ENCODE peak calls at places on chromosomes 2 and 18, in four cellular contexts. J, B, Y and P are unnamed samples. For H3K27me3, the result is how much of the 10 kb centered on the place peaks cover.

GRCh38 chr2:57552885-57553284 is 493.7 kb upstream of the VRK2 start:
- DNase-seq in J (no peak), B (no peak), Y (no peak), P (no peak)

GRCh38 chr2:140804682-140805235 is 1326.1 kb downstream of the LRP1B start:
- DNase-seq in Y (no peak), B (no peak), J (no peak), P (no peak)

GRCh38 chr2:135182190-135182589 is 130.1 kb downstream of the RAB3GAP1 start:
- DNase-seq in J (no peak), Y (no peak), B (no peak), P (no peak)

GRCh38 chr2:7766978-7767565 is 849.9 kb downstream of the RNF144A start:
- DNase-seq in Y (no peak), B (no peak), J (no peak), P (no peak)

GRCh38 chr2:207133862-207134519 is 31.8 kb downstream of the KLF7 start:
- DNase-seq in Y (peak), J (peak), B (no peak), P (no peak)

GRCh38 chr18:5546660-5547059 is 2.9 kb upstream of the EPB41L3 start:
- DNase-seq in Y (peak), J (peak), B (no peak), P (no peak)

GRCh38 chr2:239882335-239882734 is 142.8 kb downstream of the NDUFA10 start:
- DNase-seq in Y (peak), B (peak), J (peak), P (peak)

GRCh38 chr18:31876707-31877106 is 66.2 kb downstream of the TRAPPC8 start:
- DNase-seq in B (no peak), Y (no peak), J (no peak), P (no peak)

GRCh38 chr2:70647873-70648481 is 94.4 kb upstream of the TGFA start:
- DNase-seq in Y (peak), J (peak), B (peak), P (peak)

GRCh38 chr2:38806001-38806400 is 28.0 kb downstream of the GEMIN6 start:
- DNase-seq in B (no peak), Y (no peak), J (no peak), P (no peak)

GRCh38 chr2:32553829-32554432 is 73.9 kb upstream of the TTC27 start:
- DNase-seq in B (no peak), Y (no peak), J (peak), P (peak)

GRCh38 chr2:102365763-102366162 is 10.2 kb downstream of the IL18R1 start:
- DNase-seq in J (no peak), B (no peak), Y (no peak), P (no peak)

GRCh38 chr2:166375205-166375735 is 474 bp downstream of the SCN9A start:
- DNase-seq in B (no peak), Y (peak), J (peak), P (no peak)

GRCh38 chr2:33275689-33276444 is 200.6 kb upstream of the RASGRP3 start:
- DNase-seq in B (no peak), J (peak), Y (no peak), P (no peak)

GRCh38 chr2:68384485-68385107 is 19.5 kb downstream of the PLEK start:
- DNase-seq in Y (no peak), J (no peak), B (no peak), P (no peak)
- H3K27me3 ChIP-seq in Y (under half), J (under half), B (under half), P (under half)

DNA sequence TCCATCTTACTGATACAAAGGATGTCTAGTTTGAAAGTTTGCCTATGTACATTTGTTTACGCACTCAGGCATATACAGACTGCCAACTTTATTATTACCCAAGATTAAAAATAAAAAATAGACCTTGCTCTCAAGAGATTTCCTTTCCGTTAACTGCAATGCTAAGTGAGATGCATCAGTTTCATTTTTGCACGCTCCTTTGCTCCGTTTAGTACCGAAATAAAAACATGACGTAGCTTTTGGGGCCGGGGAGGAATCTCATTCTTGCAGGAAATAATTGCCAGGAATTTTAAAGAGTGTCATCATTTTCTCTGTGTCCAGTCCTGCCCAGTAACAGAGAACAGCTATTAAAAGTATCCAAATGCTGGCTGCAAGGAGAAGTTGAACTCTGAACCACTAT is 169.5 kb downstream of the SLC8A1 start:
- DNase-seq in B (no peak), J (peak), Y (no peak), P (no peak)
- H3K27me3 ChIP-seq in B (under half), J (under half), Y (under half), P (under half)

GRCh38 chr18:48122376-48122775 is 191.9 kb upstream of the SMAD2 start:
- DNase-seq in B (no peak), J (no peak), Y (no peak), P (no peak)
- H3K27me3 ChIP-seq in B (under half), J (under half), Y (under half), P (under half)

GRCh38 chr2:109347626-109348025 is 218.6 kb downstream of the SH3RF3 start:
- DNase-seq in J (no peak), B (no peak), Y (no peak), P (no peak)

GRCh38 chr2:109345091-109345490 is 216.1 kb downstream of the SH3RF3 start:
- DNase-seq in Y (no peak), J (no peak), B (no peak), P (no peak)

GRCh38 chr2:109346601-109347228 is 217.7 kb downstream of the SH3RF3 start:
- DNase-seq in J (no peak), B (no peak), Y (no peak), P (no peak)

GRCh38 chr2:109344270-109344805 is 215.3 kb downstream of the SH3RF3 start:
- DNase-seq in J (no peak), Y (no peak), B (no peak), P (no peak)

DNA sequence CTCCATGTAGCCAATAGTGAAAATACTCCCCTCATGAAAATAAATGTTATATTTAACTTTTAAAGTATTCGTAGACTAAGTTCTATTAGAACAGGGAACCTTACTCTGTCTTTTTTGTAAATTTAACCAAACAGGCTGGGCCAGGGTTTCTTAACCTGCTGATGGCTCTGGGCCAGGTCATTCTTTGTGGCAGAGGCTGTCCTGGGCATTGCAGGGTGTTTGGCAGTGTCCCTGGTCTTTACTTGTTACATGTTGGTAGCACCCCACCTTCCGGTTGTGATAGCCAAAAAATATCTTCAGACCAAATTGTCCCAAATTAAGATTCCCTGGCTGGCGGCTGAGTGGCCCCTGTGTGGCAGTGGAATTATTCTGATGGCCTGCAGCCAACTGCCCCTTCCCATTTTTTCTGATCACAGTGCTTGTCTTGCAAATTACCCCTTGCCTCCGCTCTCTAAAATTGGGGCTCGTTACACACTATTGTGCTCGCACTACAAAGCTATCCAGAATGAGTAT is 216.7 kb downstream of the SH3RF3 start:
- DNase-seq in B (no peak), Y (no peak), J (no peak), P (no peak)
- H3K27me3 ChIP-seq in B (under half), Y (under half), J (under half), P (under half)